ENCODE peak calls at places on chromosomes 2 and 18, in ten cellular contexts. V is hippocampal formation; N is left cardiac atrium; Q is AG04449; J is activated CD8-positive, alpha-beta memory T cell treated with anti-CD3 and anti-CD28 coated beads for 1 hour; T is AG09319; O is CD14-positive monocyte; H is NCI-H510A treated with DMSO at 0.1 percent for 48 hours; L is hepatocyte; E is fibroblast of lung. Z is an unnamed sample.
A peak's percentile ranks its signal among the peaks of the same experiment; 100 is the strongest.

GRCh38 chr2:215382011-215382410 is 53.9 kb downstream of the FN1 start:
- DNase-seq in V (no peak), N (no peak), Q (no peak), J (no peak), T (no peak), O (no peak), H (no peak), L (no peak), E (no peak), Z (no peak)

GRCh38 chr2:197363998-197364397 is 53.4 kb upstream of the ANKRD44 start:
- DNase-seq in V (no peak), N (no peak), Q (no peak), J (no peak), T (no peak), O (no peak), H (no peak), L (no peak), E (no peak), Z (no peak)

GRCh38 chr18:34329840-34330239 is 105.1 kb upstream of the NOL4 start:
- DNase-seq in V (no peak), N (no peak), Q (no peak), J (no peak), T (no peak), O (no peak), H (no peak), L (no peak), E (no peak), Z (no peak)

GRCh38 chr2:128269358-128270305 is 49.0 kb downstream of the HS6ST1 start:
- DNase-seq in V (no peak), N (peak; percentile 18), Q (no peak), J (no peak), T (no peak), O (peak; percentile 42), H (no peak), L (no peak), E (no peak), Z (peak; percentile 26)

GRCh38 chr2:232367591-232368233 is 10.8 kb upstream of the ALPP start:
- DNase-seq in V (no peak), N (no peak), Q (no peak), J (no peak), T (no peak), O (no peak), H (no peak), L (no peak), E (no peak), Z (no peak)

GRCh38 chr2:96760986-96761832 is 507 bp downstream of the CNNM4 start:
- DNase-seq in V (no peak), N (peak; percentile 51), Q (no peak), J (no peak), T (no peak), O (no peak), H (peak; percentile 22), L (peak; percentile 37), E (peak; percentile 27), Z (peak; percentile 10)

GRCh38 chr2:5691659-5692529 is at the start of gene SOX11:
- DNase-seq in V (peak; percentile 53), N (peak; percentile 59), Q (peak; percentile 59), J (no peak), T (no peak), O (no peak), H (peak; percentile 89), L (peak; percentile 97), E (peak; percentile 96), Z (no peak)

GRCh38 chr2:218888341-218888740 is 7.7 kb downstream of the WNT10A start:
- DNase-seq in V (no peak), N (no peak), Q (no peak), J (no peak), T (no peak), O (peak; percentile 40), H (no peak), L (no peak), E (no peak), Z (no peak)

GRCh38 chr2:109486711-109487130 is 127.0 kb downstream of the SEPTIN10 start:
- DNase-seq in V (no peak), N (no peak), Q (no peak), J (no peak), T (no peak), O (no peak), H (no peak), L (no peak), E (no peak), Z (no peak)

GRCh38 chr18:48667276-48668254 is 128.7 kb downstream of the CTIF start:
- DNase-seq in V (no peak), N (no peak), Q (no peak), J (no peak), T (no peak), O (no peak), H (no peak), L (peak; percentile 39), E (no peak), Z (peak; percentile 55)

GRCh38 chr2:43491070-43491639 is 104.7 kb downstream of the THADA start:
- DNase-seq in V (no peak), N (no peak), Q (no peak), J (no peak), T (no peak), O (no peak), H (no peak), L (no peak), E (no peak), Z (no peak)

GRCh38 chr18:51864219-51864965 is 475.6 kb upstream of the DCC start:
- DNase-seq in V (no peak), N (no peak), Q (no peak), J (no peak), T (no peak), O (no peak), H (no peak), L (no peak), E (no peak), Z (no peak)

Z was measured in occipital lobe.